ENCODE peak calls at places on chromosomes 3 and 15, in four cellular contexts. One of them, this sample, is unnamed.

GRCh38 chr3:113174806-113175490 is 36.4 kb upstream of the BOC start:
- DNase-seq in stimulated activated CD4-positive, alpha-beta T cell treated with anti-CD3 and anti-CD28 coated beads, Interleukin-2, amount 100 ng/mL, for 24 hours: no peak
- DNase-seq in cardiac muscle cell: peak
- DNase-seq in esophagus squamous epithelium: no peak
- DNase-seq in this sample: no peak

GRCh38 chr3:147881933-147882332 is 472.8 kb downstream of the ZIC1 start:
- DNase-seq in stimulated activated CD4-positive, alpha-beta T cell treated with anti-CD3 and anti-CD28 coated beads, Interleukin-2, amount 100 ng/mL, for 24 hours: no peak
- DNase-seq in esophagus squamous epithelium: no peak
- DNase-seq in cardiac muscle cell: no peak
- DNase-seq in this sample: no peak

GRCh38 chr3:1191061-1191460 is 98.2 kb downstream of the CNTN6 start:
- DNase-seq in cardiac muscle cell: no peak
- DNase-seq in esophagus squamous epithelium: no peak
- DNase-seq in stimulated activated CD4-positive, alpha-beta T cell treated with anti-CD3 and anti-CD28 coated beads, Interleukin-2, amount 100 ng/mL, for 24 hours: no peak
- DNase-seq in this sample: no peak

GRCh38 chr3:178454714-178455113 is 81.5 kb upstream of the KCNMB2 start:
- DNase-seq in stimulated activated CD4-positive, alpha-beta T cell treated with anti-CD3 and anti-CD28 coated beads, Interleukin-2, amount 100 ng/mL, for 24 hours: no peak
- DNase-seq in esophagus squamous epithelium: no peak
- DNase-seq in cardiac muscle cell: peak
- DNase-seq in this sample: no peak

GRCh38 chr15:27410986-27411385 is 440.0 kb downstream of the GABRG3 start:
- DNase-seq in cardiac muscle cell: no peak
- DNase-seq in esophagus squamous epithelium: no peak
- DNase-seq in stimulated activated CD4-positive, alpha-beta T cell treated with anti-CD3 and anti-CD28 coated beads, Interleukin-2, amount 100 ng/mL, for 24 hours: no peak
- DNase-seq in this sample: no peak

GRCh38 chr3:128794788-128795649 is 69.0 kb downstream of the RAB7A start:
- DNase-seq in stimulated activated CD4-positive, alpha-beta T cell treated with anti-CD3 and anti-CD28 coated beads, Interleukin-2, amount 100 ng/mL, for 24 hours: peak
- DNase-seq in cardiac muscle cell: peak
- DNase-seq in esophagus squamous epithelium: no peak
- DNase-seq in this sample: no peak

GRCh38 chr15:77632760-77633133 is at the start of gene LINGO1:
- DNase-seq in cardiac muscle cell: peak
- DNase-seq in esophagus squamous epithelium: no peak
- DNase-seq in stimulated activated CD4-positive, alpha-beta T cell treated with anti-CD3 and anti-CD28 coated beads, Interleukin-2, amount 100 ng/mL, for 24 hours: no peak
- DNase-seq in this sample: peak

GRCh38 chr3:114745322-114746240 is 401.5 kb downstream of the ZBTB20 start:
- DNase-seq in esophagus squamous epithelium: no peak
- DNase-seq in stimulated activated CD4-positive, alpha-beta T cell treated with anti-CD3 and anti-CD28 coated beads, Interleukin-2, amount 100 ng/mL, for 24 hours: no peak
- DNase-seq in cardiac muscle cell: peak
- DNase-seq in this sample: no peak

GRCh38 chr3:63096248-63097058 is 181.7 kb upstream of the SYNPR start:
- DNase-seq in esophagus squamous epithelium: no peak
- DNase-seq in cardiac muscle cell: no peak
- DNase-seq in stimulated activated CD4-positive, alpha-beta T cell treated with anti-CD3 and anti-CD28 coated beads, Interleukin-2, amount 100 ng/mL, for 24 hours: no peak
- DNase-seq in this sample: no peak

GRCh38 chr3:149576071-149576564 is 81.7 kb downstream of the WWTR1 start:
- DNase-seq in esophagus squamous epithelium: no peak
- DNase-seq in stimulated activated CD4-positive, alpha-beta T cell treated with anti-CD3 and anti-CD28 coated beads, Interleukin-2, amount 100 ng/mL, for 24 hours: no peak
- DNase-seq in cardiac muscle cell: peak
- DNase-seq in this sample: no peak

GRCh38 chr3:138638641-138639040 is 30.1 kb downstream of the FAIM start:
- DNase-seq in esophagus squamous epithelium: no peak
- DNase-seq in cardiac muscle cell: no peak
- DNase-seq in stimulated activated CD4-positive, alpha-beta T cell treated with anti-CD3 and anti-CD28 coated beads, Interleukin-2, amount 100 ng/mL, for 24 hours: no peak
- DNase-seq in this sample: no peak

GRCh38 chr3:184314700-184315505 is 497 bp downstream of the EIF4G1 start:
- DNase-seq in cardiac muscle cell: peak
- DNase-seq in stimulated activated CD4-positive, alpha-beta T cell treated with anti-CD3 and anti-CD28 coated beads, Interleukin-2, amount 100 ng/mL, for 24 hours: peak
- DNase-seq in esophagus squamous epithelium: peak
- DNase-seq in this sample: no peak

GRCh38 chr3:44469914-44470313 is 7.6 kb downstream of the ZNF445 start:
- DNase-seq in stimulated activated CD4-positive, alpha-beta T cell treated with anti-CD3 and anti-CD28 coated beads, Interleukin-2, amount 100 ng/mL, for 24 hours: no peak
- DNase-seq in cardiac muscle cell: no peak
- DNase-seq in esophagus squamous epithelium: no peak
- DNase-seq in this sample: no peak

GRCh38 chr15:51004103-51004536 is 90.6 kb downstream of the TNFAIP8L3 start:
- DNase-seq in esophagus squamous epithelium: no peak
- DNase-seq in cardiac muscle cell: peak
- DNase-seq in stimulated activated CD4-positive, alpha-beta T cell treated with anti-CD3 and anti-CD28 coated beads, Interleukin-2, amount 100 ng/mL, for 24 hours: no peak
- DNase-seq in this sample: no peak

GRCh38 chr3:149969110-149969944 is 1.4 kb downstream of the PFN2 start:
- DNase-seq in esophagus squamous epithelium: no peak
- DNase-seq in cardiac muscle cell: peak
- DNase-seq in stimulated activated CD4-positive, alpha-beta T cell treated with anti-CD3 and anti-CD28 coated beads, Interleukin-2, amount 100 ng/mL, for 24 hours: no peak
- DNase-seq in this sample: peak

GRCh38 chr3:121995190-121996137 is 26.6 kb downstream of the ILDR1 start:
- DNase-seq in esophagus squamous epithelium: peak
- DNase-seq in stimulated activated CD4-positive, alpha-beta T cell treated with anti-CD3 and anti-CD28 coated beads, Interleukin-2, amount 100 ng/mL, for 24 hours: peak
- DNase-seq in cardiac muscle cell: peak
- DNase-seq in this sample: no peak

GRCh38 chr3:37628711-37629301 is 232.9 kb upstream of the CTDSPL start:
- DNase-seq in stimulated activated CD4-positive, alpha-beta T cell treated with anti-CD3 and anti-CD28 coated beads, Interleukin-2, amount 100 ng/mL, for 24 hours: no peak
- DNase-seq in cardiac muscle cell: no peak
- DNase-seq in esophagus squamous epithelium: no peak
- DNase-seq in this sample: no peak

GRCh38 chr3:196517142-196517808 is 2.1 kb upstream of the SMCO1 start:
- DNase-seq in stimulated activated CD4-positive, alpha-beta T cell treated with anti-CD3 and anti-CD28 coated beads, Interleukin-2, amount 100 ng/mL, for 24 hours: no peak
- DNase-seq in esophagus squamous epithelium: no peak
- DNase-seq in cardiac muscle cell: no peak
- DNase-seq in this sample: no peak

GRCh38 chr3:150105025-150105424 is 134.3 kb upstream of the PFN2 start:
- DNase-seq in stimulated activated CD4-positive, alpha-beta T cell treated with anti-CD3 and anti-CD28 coated beads, Interleukin-2, amount 100 ng/mL, for 24 hours: no peak
- DNase-seq in esophagus squamous epithelium: no peak
- DNase-seq in cardiac muscle cell: no peak
- DNase-seq in this sample: no peak

GRCh38 chr15:82585072-82585471 is 44.8 kb upstream of the RPS17 start:
- DNase-seq in esophagus squamous epithelium: no peak
- DNase-seq in cardiac muscle cell: peak
- DNase-seq in stimulated activated CD4-positive, alpha-beta T cell treated with anti-CD3 and anti-CD28 coated beads, Interleukin-2, amount 100 ng/mL, for 24 hours: no peak
- DNase-seq in this sample: no peak

GRCh38 chr15:33985751-33986150 is 17.5 kb downstream of the CHRM5 start:
- DNase-seq in stimulated activated CD4-positive, alpha-beta T cell treated with anti-CD3 and anti-CD28 coated beads, Interleukin-2, amount 100 ng/mL, for 24 hours: no peak
- DNase-seq in esophagus squamous epithelium: no peak
- DNase-seq in cardiac muscle cell: no peak
- DNase-seq in this sample: no peak

GRCh38 chr15:31197497-31198414 is 96.2 kb upstream of the TRPM1 start:
- DNase-seq in stimulated activated CD4-positive, alpha-beta T cell treated with anti-CD3 and anti-CD28 coated beads, Interleukin-2, amount 100 ng/mL, for 24 hours: peak
- DNase-seq in cardiac muscle cell: peak
- DNase-seq in esophagus squamous epithelium: no peak
- DNase-seq in this sample: no peak

GRCh38 chr15:42826251-42826890 is 89.4 kb upstream of the CDAN1 start:
- DNase-seq in cardiac muscle cell: no peak
- DNase-seq in esophagus squamous epithelium: no peak
- DNase-seq in stimulated activated CD4-positive, alpha-beta T cell treated with anti-CD3 and anti-CD28 coated beads, Interleukin-2, amount 100 ng/mL, for 24 hours: no peak
- DNase-seq in this sample: no peak

GRCh38 chr3:32840086-32840841 is 22.5 kb downstream of the TRIM71 start:
- DNase-seq in esophagus squamous epithelium: no peak
- DNase-seq in stimulated activated CD4-positive, alpha-beta T cell treated with anti-CD3 and anti-CD28 coated beads, Interleukin-2, amount 100 ng/mL, for 24 hours: no peak
- DNase-seq in cardiac muscle cell: no peak
- DNase-seq in this sample: no peak

GRCh38 chr3:32570426-32571191 is at the start of gene DYNC1LI1:
- DNase-seq in esophagus squamous epithelium: peak
- DNase-seq in stimulated activated CD4-positive, alpha-beta T cell treated with anti-CD3 and anti-CD28 coated beads, Interleukin-2, amount 100 ng/mL, for 24 hours: peak
- DNase-seq in cardiac muscle cell: peak
- DNase-seq in this sample: peak

GRCh38 chr15:30889231-30889630 is 14.5 kb upstream of the FAN1 start:
- DNase-seq in esophagus squamous epithelium: no peak
- DNase-seq in cardiac muscle cell: no peak
- DNase-seq in stimulated activated CD4-positive, alpha-beta T cell treated with anti-CD3 and anti-CD28 coated beads, Interleukin-2, amount 100 ng/mL, for 24 hours: no peak
- DNase-seq in this sample: no peak

GRCh38 chr3:116339441-116340028 is 105.8 kb downstream of the LSAMP start:
- DNase-seq in esophagus squamous epithelium: no peak
- DNase-seq in cardiac muscle cell: peak
- DNase-seq in stimulated activated CD4-positive, alpha-beta T cell treated with anti-CD3 and anti-CD28 coated beads, Interleukin-2, amount 100 ng/mL, for 24 hours: no peak
- DNase-seq in this sample: peak

GRCh38 chr3:178558637-178559036 is 22.4 kb downstream of the KCNMB2 start:
- DNase-seq in esophagus squamous epithelium: no peak
- DNase-seq in cardiac muscle cell: no peak
- DNase-seq in stimulated activated CD4-positive, alpha-beta T cell treated with anti-CD3 and anti-CD28 coated beads, Interleukin-2, amount 100 ng/mL, for 24 hours: no peak
- DNase-seq in this sample: no peak

GRCh38 chr3:133474251-133474801 is 74.5 kb downstream of the BFSP2 start:
- DNase-seq in stimulated activated CD4-positive, alpha-beta T cell treated with anti-CD3 and anti-CD28 coated beads, Interleukin-2, amount 100 ng/mL, for 24 hours: no peak
- DNase-seq in esophagus squamous epithelium: no peak
- DNase-seq in cardiac muscle cell: peak
- DNase-seq in this sample: no peak